ENCODE peak calls at places on chromosome 6, in nine cellular contexts. G, U, S, X, V, C, H, T and A are unnamed samples.

GRCh38 chr6:134674562-134674961 is 275.3 kb downstream of the ALDH8A1 start:
- DNase-seq in G (no peak), U (no peak), S (no peak), X (no peak), V (no peak), C (no peak), H (no peak), T (no peak), A (no peak)

GRCh38 chr6:125747589-125748533 is 1.6 kb upstream of the HEY2 start:
- DNase-seq in G (no peak), U (no peak), S (peak; percentile 52), X (no peak), V (peak; percentile 52), C (no peak), H (peak; percentile 13), T (peak; percentile 59), A (no peak)

GRCh38 chr6:33211136-33211535 is 2.8 kb downstream of the RING1 start:
- DNase-seq in G (no peak), U (no peak), S (peak; percentile 11), X (no peak), V (no peak), C (no peak), H (no peak), T (no peak), A (no peak)

GRCh38 chr6:6537488-6537887 is 51.0 kb upstream of the LY86 start:
- DNase-seq in G (no peak), U (no peak), S (no peak), X (no peak), V (no peak), C (no peak), H (no peak), T (no peak), A (no peak)

GRCh38 chr6:117264487-117265424 is 602 bp upstream of the VGLL2 start:
- DNase-seq in G (no peak), U (peak; percentile 27), S (peak; percentile 26), X (peak; percentile 6), V (peak; percentile 55), C (no peak), H (no peak), T (peak; percentile 36), A (no peak)

GRCh38 chr6:71043902-71044301 is 87.0 kb upstream of the B3GAT2 start:
- DNase-seq in G (peak; percentile 6), U (no peak), S (no peak), X (no peak), V (peak; percentile 23), C (no peak), H (no peak), T (peak; percentile 15), A (peak; percentile 45)

GRCh38 chr6:47029865-47030561 is 12.1 kb downstream of the ADGRF1 start:
- DNase-seq in G (no peak), U (no peak), S (no peak), X (no peak), V (no peak), C (no peak), H (no peak), T (no peak), A (no peak)

GRCh38 chr6:135250751-135251356 is 69.7 kb downstream of the MYB start:
- DNase-seq in G (no peak), U (no peak), S (no peak), X (no peak), V (no peak), C (no peak), H (no peak), T (no peak), A (no peak)

GRCh38 chr6:157492741-157493140 is 111.8 kb downstream of the ZDHHC14 start:
- DNase-seq in G (no peak), U (no peak), S (no peak), X (no peak), V (no peak), C (no peak), H (no peak), T (no peak), A (no peak)

GRCh38 chr6:10633216-10633615 is 61.2 kb downstream of the C6orf52 start:
- DNase-seq in G (peak; percentile 75), U (peak; percentile 86), S (no peak), X (peak; percentile 76), V (peak; percentile 51), C (peak; percentile 95), H (peak; percentile 60), T (peak; percentile 59), A (peak; percentile 61)

GRCh38 chr6:16873698-16874097 is 112.4 kb upstream of the ATXN1 start:
- DNase-seq in G (no peak), U (no peak), S (no peak), X (no peak), V (no peak), C (no peak), H (no peak), T (no peak), A (no peak)

GRCh38 chr6:36717231-36717825 is 19.7 kb downstream of the RAB44 start:
- DNase-seq in G (no peak), U (no peak), S (no peak), X (no peak), V (no peak), C (no peak), H (no peak), T (no peak), A (no peak)

GRCh38 chr6:170175644-170176620 is 114.9 kb downstream of the DLL1 start:
- DNase-seq in G (no peak), U (no peak), S (peak; percentile 51), X (no peak), V (no peak), C (no peak), H (no peak), T (no peak), A (peak; percentile 29)

GRCh38 chr6:56009620-56010019 is 134.2 kb upstream of the BMP5 start:
- DNase-seq in G (no peak), U (peak; percentile 22), S (no peak), X (peak; percentile 33), V (peak; percentile 39), C (no peak), H (no peak), T (no peak), A (no peak)

GRCh38 chr6:27127874-27128795 is 119.4 kb upstream of the PRSS16 start:
- DNase-seq in G (no peak), U (no peak), S (no peak), X (no peak), V (no peak), C (no peak), H (no peak), T (no peak), A (no peak)

GRCh38 chr6:27128796-27129094 is 118.8 kb upstream of the PRSS16 start:
- DNase-seq in G (no peak), U (no peak), S (no peak), X (no peak), V (no peak), C (no peak), H (no peak), T (no peak), A (no peak)

GRCh38 chr6:27124252-27124657 is 123.2 kb upstream of the PRSS16 start:
- DNase-seq in G (no peak), U (no peak), S (no peak), X (no peak), V (no peak), C (no peak), H (no peak), T (no peak), A (no peak)

GRCh38 chr6:27126815-27127537 is 120.5 kb upstream of the PRSS16 start:
- DNase-seq in G (peak; percentile 90), U (peak; percentile 94), S (peak; percentile 70), X (peak; percentile 75), V (peak; percentile 96), C (peak; percentile 95), H (peak; percentile 76), T (peak; percentile 90), A (peak; percentile 94)

GRCh38 chr6:27126046-27126814 is 121.3 kb upstream of the PRSS16 start:
- DNase-seq in G (no peak), U (no peak), S (no peak), X (no peak), V (no peak), C (no peak), H (no peak), T (no peak), A (no peak)
- H3K4me2 ChIP-seq in G (no peak overlapping the region), U (peak overlapping the region; percentile 84), S (peak overlapping the region; percentile 70), X (peak overlapping the region; percentile 82), V (peak overlapping the region; percentile 85), C (peak overlapping the region; percentile 80), H (peak overlapping the region; percentile 85), T (no peak overlapping the region), A (peak overlapping the region; percentile 77)

GRCh38 chr6:79869600-79870084 is 77.7 kb downstream of the ELOVL4 start:
- DNase-seq in G (peak; percentile 57), U (peak; percentile 65), S (peak; percentile 82), X (peak; percentile 37), V (peak; percentile 84), C (peak; percentile 71), H (no peak), T (peak; percentile 69), A (peak; percentile 93)
- H3K9ac ChIP-seq in G (no peak overlapping the region), U (no peak overlapping the region), S (no peak overlapping the region), X (no peak overlapping the region), V (peak overlapping the region; percentile 37), C (peak overlapping the region; percentile 7), H (no peak overlapping the region), T (peak overlapping the region; percentile 77), A (peak overlapping the region; percentile 41)

GRCh38 chr6:136774228-136775041 is 17.8 kb downstream of the MAP3K5 start:
- DNase-seq in G (peak; percentile 85), U (peak; percentile 90), S (no peak), X (peak; percentile 72), V (peak; percentile 79), C (peak; percentile 43), H (no peak), T (peak; percentile 81), A (no peak)
- H3K4me2 ChIP-seq in G (peak overlapping the region; percentile 76), U (no peak overlapping the region), S (peak overlapping the region; percentile 28), X (peak overlapping the region; percentile 17), V (peak overlapping the region; percentile 43), C (no peak overlapping the region), H (peak overlapping the region; percentile 38), T (no peak overlapping the region), A (no peak overlapping the region)

GRCh38 chr6:159691133-159691962 is 1.7 kb downstream of the SOD2 start:
- DNase-seq in G (peak; percentile 92), U (peak; percentile 94), S (peak; percentile 51), X (peak; percentile 68), V (peak; percentile 86), C (peak; percentile 78), H (no peak), T (peak; percentile 97), A (peak; percentile 85)

GRCh38 chr6:159693894-159694545 is 979 bp upstream of the SOD2 start:
- DNase-seq in G (peak; percentile 36), U (no peak), S (no peak), X (peak; percentile 17), V (peak; percentile 31), C (peak; percentile 73), H (no peak), T (peak; percentile 71), A (peak; percentile 52)

GRCh38 chr6:159693128-159693893 is at the start of gene SOD2:
- DNase-seq in G (peak; percentile 81), U (peak; percentile 88), S (peak; percentile 93), X (peak; percentile 60), V (peak; percentile 86), C (peak; percentile 62), H (no peak), T (peak; percentile 87), A (peak; percentile 95)

GRCh38 chr6:159692303-159693127 is 526 bp downstream of the SOD2 start:
- DNase-seq in G (peak; percentile 42), U (peak; percentile 47), S (peak; percentile 60), X (peak; percentile 46), V (peak; percentile 84), C (peak; percentile 36), H (no peak), T (peak; percentile 73), A (peak; percentile 87)

DNA sequence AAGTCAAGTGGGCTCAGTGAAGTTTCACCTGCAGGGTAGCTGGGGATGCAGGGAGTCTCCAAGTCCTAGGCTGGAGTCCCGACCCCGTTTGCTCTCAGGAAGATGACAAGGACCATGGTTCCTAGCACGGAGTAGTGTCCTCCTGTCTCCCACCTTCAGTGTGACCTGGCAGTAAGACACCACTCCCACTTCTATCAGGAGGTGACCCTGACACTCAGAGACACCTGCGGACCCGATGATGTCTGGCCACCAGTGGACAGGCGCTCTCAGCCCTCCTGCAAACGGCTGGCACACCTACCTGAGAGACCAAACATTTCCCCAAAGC is 1.1 kb downstream of the SOD2 start:
- DNase-seq in G (no peak), U (no peak), S (no peak), X (no peak), V (peak; percentile 3), C (no peak), H (no peak), T (peak; percentile 28), A (no peak)
- H3K9ac ChIP-seq in G (peak overlapping the region; percentile 78), U (no peak overlapping the region), S (peak overlapping the region; percentile 77), X (peak overlapping the region; percentile 81), V (peak overlapping the region; percentile 83), C (peak overlapping the region; percentile 85), H (peak overlapping the region; percentile 77), T (peak overlapping the region; percentile 94), A (peak overlapping the region; percentile 83)